ENCODE peak calls at places on chromosomes 13 and 19, in eight cellular contexts. C, O, R, Z, F, N, G and S are unnamed samples.

GRCh38 chr19:53989600-53990533 is 1.6 kb upstream of the CACNG6 start:
- DNase-seq in C (peak), O (peak), R (no peak), Z (no peak), F (no peak), N (peak), G (no peak), S (no peak)

GRCh38 chr13:64746845-64747244 is 2483.3 kb downstream of the PCDH9 start:
- DNase-seq in C (no peak), O (no peak), R (no peak), Z (no peak), F (no peak), N (no peak), G (no peak), S (no peak)

GRCh38 chr19:39190768-39191167 is 6.0 kb upstream of the NCCRP1 start:
- DNase-seq in C (no peak), O (no peak), R (no peak), Z (no peak), F (no peak), N (peak), G (no peak), S (no peak)

GRCh38 chr19:51422053-51422448 is 4.6 kb upstream of the SIGLEC10 start:
- DNase-seq in C (peak), O (peak), R (peak), Z (peak), F (peak), N (peak), G (peak), S (no peak)

GRCh38 chr13:38519229-38519910 is 167.5 kb upstream of the FREM2 start:
- DNase-seq in C (no peak), O (no peak), R (no peak), Z (no peak), F (no peak), N (no peak), G (no peak), S (no peak)

GRCh38 chr19:49642488-49643035 is 553 bp downstream of the SCAF1 start:
- DNase-seq in C (no peak), O (no peak), R (no peak), Z (no peak), F (peak), N (no peak), G (no peak), S (no peak)

GRCh38 chr19:12733369-12733896 is 1.1 kb downstream of the TRIR start:
- DNase-seq in C (peak), O (peak), R (peak), Z (peak), F (peak), N (peak), G (no peak), S (no peak)

GRCh38 chr19:51821921-51822716 is 27.2 kb downstream of the FPR3 start:
- DNase-seq in C (peak), O (peak), R (no peak), Z (peak), F (no peak), N (no peak), G (no peak), S (peak)

GRCh38 chr19:17095141-17095919 is 19.8 kb downstream of the MYO9B start:
- DNase-seq in C (peak), O (peak), R (no peak), Z (peak), F (no peak), N (no peak), G (no peak), S (no peak)

GRCh38 chr19:7326105-7326877 is 22.4 kb upstream of the ARHGEF18 start:
- DNase-seq in C (peak), O (peak), R (no peak), Z (peak), F (peak), N (peak), G (no peak), S (no peak)

GRCh38 chr13:73900591-73900990 is 233.6 kb downstream of the KLF12 start:
- DNase-seq in C (peak), O (peak), R (no peak), Z (no peak), F (no peak), N (no peak), G (no peak), S (no peak)

GRCh38 chr19:5231857-5232503 is 108.6 kb downstream of the PTPRS start:
- DNase-seq in C (peak), O (peak), R (no peak), Z (no peak), F (no peak), N (no peak), G (no peak), S (no peak)

GRCh38 chr13:62919491-62919890 is 1503.8 kb upstream of the PCDH20 start:
- DNase-seq in C (no peak), O (no peak), R (no peak), Z (no peak), F (no peak), N (no peak), G (no peak), S (no peak)

GRCh38 chr13:30864352-30865130 is 41.5 kb upstream of the MEDAG start:
- DNase-seq in C (peak), O (peak), R (no peak), Z (peak), F (no peak), N (no peak), G (no peak), S (peak)

GRCh38 chr13:107866007-107866665 is 349.2 kb downstream of the LIG4 start:
- DNase-seq in C (peak), O (peak), R (no peak), Z (no peak), F (no peak), N (peak), G (no peak), S (no peak)

GRCh38 chr13:73767747-73768315 is 366.4 kb downstream of the KLF12 start:
- DNase-seq in C (no peak), O (no peak), R (peak), Z (no peak), F (peak), N (peak), G (no peak), S (no peak)

GRCh38 chr13:79647518-79647917 is 166.6 kb downstream of the NDFIP2 start:
- DNase-seq in C (no peak), O (peak), R (no peak), Z (no peak), F (no peak), N (no peak), G (no peak), S (no peak)

GRCh38 chr19:50432658-50433057 is at the start of gene MYBPC2:
- DNase-seq in C (peak), O (peak), R (peak), Z (no peak), F (no peak), N (no peak), G (no peak), S (no peak)

GRCh38 chr13:105442941-105443340 is 1092.5 kb downstream of the EFNB2 start:
- DNase-seq in C (peak), O (peak), R (no peak), Z (peak), F (no peak), N (peak), G (no peak), S (peak)

GRCh38 chr13:94431987-94432386 is 47.5 kb downstream of the DCT start:
- DNase-seq in C (no peak), O (no peak), R (no peak), Z (no peak), F (no peak), N (no peak), G (no peak), S (no peak)

GRCh38 chr13:75357576-75358295 is 124.2 kb downstream of the TBC1D4 start:
- DNase-seq in C (peak), O (peak), R (no peak), Z (peak), F (peak), N (peak), G (no peak), S (no peak)

GRCh38 chr13:59356607-59357006 is 807.1 kb downstream of the DIAPH3 start:
- DNase-seq in C (peak), O (peak), R (no peak), Z (peak), F (peak), N (no peak), G (no peak), S (no peak)

GRCh38 chr13:98556968-98557591 is 19.8 kb downstream of the STK24 start:
- DNase-seq in C (no peak), O (no peak), R (no peak), Z (no peak), F (no peak), N (no peak), G (no peak), S (no peak)

GRCh38 chr19:45477713-45478453 is 10.1 kb downstream of the FOSB start:
- DNase-seq in C (no peak), O (no peak), R (no peak), Z (no peak), F (no peak), N (no peak), G (no peak), S (no peak)
- H3K4me3 ChIP-seq in C (peak), O (peak), R (peak), Z (peak), F (no peak), N (peak), G (peak), S (peak)

DNA sequence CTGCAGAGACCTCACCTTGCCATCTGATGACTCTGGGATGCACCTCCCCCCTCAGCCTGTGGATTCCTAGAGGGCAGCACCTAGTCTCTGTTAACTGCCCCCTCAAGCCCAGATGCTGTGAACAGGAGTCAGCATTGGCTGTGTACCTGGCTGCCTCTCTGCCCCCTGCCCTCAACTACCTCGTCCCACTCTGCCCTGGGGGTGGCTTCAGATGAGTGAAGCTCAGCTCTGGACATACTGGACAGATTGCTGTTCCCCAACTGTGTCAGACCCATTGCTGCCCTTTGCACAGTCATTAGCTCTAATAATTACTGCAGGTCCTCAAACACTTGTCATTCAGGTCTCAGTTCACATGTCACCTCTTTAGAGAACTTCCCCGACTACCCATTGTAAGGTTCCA is 182.1 kb upstream of the TSHZ3 start:
- DNase-seq in C (no peak), O (no peak), R (no peak), Z (no peak), F (no peak), N (no peak), G (no peak), S (no peak)
- TF ChIP-seq CTCF in C (no peak), O (no peak), R (no peak), Z (no peak), F (no peak), N (no peak), G (no peak), S (no peak)

DNA sequence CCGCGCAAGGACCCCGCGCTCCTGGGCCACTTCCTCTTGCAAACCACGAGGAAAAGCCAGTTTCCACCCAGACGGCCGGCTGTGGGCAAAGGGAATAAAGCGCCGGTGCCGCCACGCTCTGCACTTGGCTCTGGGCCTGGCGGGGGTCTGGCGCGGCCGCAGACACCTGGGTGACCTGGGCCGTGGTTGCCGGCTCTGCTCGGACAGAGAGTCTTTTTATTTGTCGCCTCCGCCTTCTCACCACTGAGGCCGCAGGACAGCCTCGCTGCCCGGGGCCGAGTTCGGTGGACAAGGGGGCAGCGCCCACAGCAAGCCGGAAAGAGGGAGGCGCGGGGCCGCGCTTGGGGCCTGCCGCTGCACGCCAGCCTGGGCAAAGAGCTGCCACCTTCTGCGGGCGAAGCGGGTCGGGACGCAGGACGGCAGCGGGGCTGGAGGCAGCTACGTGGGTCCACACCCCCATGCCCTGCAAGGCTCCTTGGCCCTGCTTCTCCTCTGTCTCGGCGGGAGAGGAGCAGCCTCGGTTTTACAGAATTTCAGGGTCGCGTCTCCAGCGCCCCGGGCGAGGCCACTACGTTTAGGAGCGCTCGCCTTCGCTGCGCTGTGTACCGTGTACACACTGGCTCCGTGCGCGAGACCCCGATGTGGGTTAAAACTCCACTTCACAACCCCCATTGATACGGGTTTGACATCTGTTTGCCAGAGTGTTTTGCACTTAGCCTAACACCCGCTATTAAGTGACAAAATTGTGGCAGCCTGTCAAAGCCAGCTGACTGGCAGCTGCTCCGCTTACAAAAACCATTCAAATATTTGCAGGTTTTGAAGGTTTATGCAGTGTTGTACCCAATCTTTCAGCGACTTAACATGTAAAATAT is 13.0 kb upstream of the SOX1 start:
- DNase-seq in C (no peak), O (no peak), R (peak), Z (no peak), F (no peak), N (no peak), G (no peak), S (no peak)
- H3K4me3 ChIP-seq in C (no peak), O (no peak), R (no peak), Z (no peak), F (no peak), N (no peak), G (no peak), S (no peak)

DNA sequence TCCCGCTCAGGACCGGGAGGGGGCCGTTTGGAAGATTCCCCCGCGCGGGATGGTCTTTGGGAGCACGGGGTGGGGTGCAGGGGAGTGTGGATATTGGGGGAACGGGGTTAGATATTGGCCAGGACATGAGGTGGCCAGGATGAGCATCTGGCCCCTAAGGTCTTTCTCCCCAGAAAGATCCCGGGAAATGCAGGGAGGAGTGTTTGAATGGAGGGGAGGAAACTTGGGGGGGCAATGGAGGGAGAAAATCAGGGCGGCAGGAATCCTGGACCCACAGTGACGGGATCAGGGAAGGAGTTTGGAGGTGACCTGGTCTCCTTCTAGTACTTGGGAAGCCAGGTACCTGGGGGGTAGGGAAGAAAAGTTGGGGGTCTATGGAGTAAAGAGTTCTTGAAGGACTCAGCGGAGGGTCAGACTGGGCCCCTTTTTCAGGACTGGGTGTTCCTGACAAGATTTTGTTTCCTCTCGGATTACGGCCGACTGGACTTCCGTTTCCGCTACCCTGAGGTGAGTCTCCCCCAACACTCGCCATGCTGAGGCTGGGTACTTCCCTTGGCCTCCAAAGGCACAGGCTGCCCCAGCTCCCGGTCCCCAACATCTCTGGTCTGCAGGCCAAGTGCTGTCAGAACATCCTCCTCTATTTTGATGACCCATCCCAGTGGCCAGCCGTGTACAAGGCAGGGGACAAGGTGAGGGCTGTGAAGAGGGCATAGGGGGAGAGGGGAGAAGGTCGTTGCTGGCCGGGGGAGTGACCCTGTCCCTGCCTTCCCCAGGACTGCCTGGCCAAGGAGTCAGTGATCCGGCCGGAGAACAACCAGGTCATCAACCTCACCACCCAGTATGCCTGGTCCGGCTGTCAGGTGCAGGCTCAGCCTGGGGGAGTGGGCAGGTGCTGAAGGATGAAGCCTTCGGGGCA is 989 bp downstream of the TMEM145 start:
- DNase-seq in C (no peak), O (no peak), R (no peak), Z (no peak), F (no peak), N (no peak), G (no peak), S (no peak)
- TF ChIP-seq CTCF in C (no peak), O (no peak), R (no peak), Z (no peak), F (no peak), N (no peak), G (no peak), S (no peak)

GRCh38 chr19:15288146-15288963 is 44.0 kb downstream of the BRD4 start:
- DNase-seq in C (no peak), O (no peak), R (peak), Z (peak), F (no peak), N (no peak), G (no peak), S (no peak)
- H3K4me3 ChIP-seq in C (no peak), O (no peak), R (no peak), Z (no peak), F (no peak), N (no peak), G (no peak), S (no peak)

DNA sequence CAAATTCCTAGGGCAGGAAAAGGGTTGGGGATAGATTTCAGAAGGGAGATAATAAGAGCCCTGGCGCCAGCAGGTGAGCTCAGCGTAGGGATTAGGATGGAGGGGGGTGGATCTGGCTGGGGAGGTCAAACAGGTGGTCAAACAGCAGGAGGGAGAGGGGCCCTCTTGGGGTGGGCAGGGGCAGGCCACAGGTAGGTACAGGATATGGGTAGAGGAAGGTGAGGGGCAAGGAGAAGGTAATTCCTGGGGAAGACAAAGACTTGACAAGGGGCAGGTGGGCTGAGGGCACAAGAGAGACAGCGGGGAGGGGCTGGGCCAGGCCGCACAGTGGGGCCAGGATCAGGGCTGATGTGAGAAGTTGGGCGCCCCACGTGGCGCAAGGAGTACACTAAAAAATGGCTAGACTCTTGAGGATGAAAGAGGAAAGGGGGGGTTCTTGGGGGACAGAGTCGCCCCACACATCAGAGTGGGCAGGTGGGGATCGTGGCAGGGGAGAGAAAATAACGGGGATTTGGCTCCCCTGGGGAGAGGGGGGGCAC is 713 bp downstream of the KRI1 start:
- DNase-seq in C (peak), O (peak), R (peak), Z (peak), F (peak), N (peak), G (no peak), S (no peak)
- TF ChIP-seq CTCF in C (peak), O (peak), R (no peak), Z (peak), F (no peak), N (no peak), G (no peak), S (peak)